ENCODE peak calls at places on chromosomes 2 and 18, in five cellular contexts. P, V, Q, R and E are unnamed samples.

GRCh38 chr2:207256476-207257207 is 90.9 kb upstream of the KLF7 start:
- DNase-seq in P (no peak), V (no peak), Q (no peak), R (no peak), E (no peak)

GRCh38 chr2:230319211-230319862 is 7.7 kb upstream of the SP140L start:
- DNase-seq in P (no peak), V (no peak), Q (no peak), R (peak), E (no peak)

GRCh38 chr2:218829868-218830451 is 1.6 kb downstream of the PRKAG3 start:
- DNase-seq in P (no peak), V (no peak), Q (no peak), R (no peak), E (peak)

GRCh38 chr2:11829324-11829946 is 83.0 kb downstream of the LPIN1 start:
- DNase-seq in P (peak), V (peak), Q (peak), R (peak), E (peak)

GRCh38 chr18:8656226-8656625 is 47.0 kb downstream of the RAB12 start:
- DNase-seq in P (no peak), V (no peak), Q (no peak), R (no peak), E (no peak)

GRCh38 chr2:240946046-240946445 is 39.9 kb downstream of the CROCC2 start:
- DNase-seq in P (no peak), V (peak), Q (no peak), R (no peak), E (no peak)

GRCh38 chr2:115484483-115484882 is 1042.0 kb downstream of the DPP10 start:
- DNase-seq in P (no peak), V (no peak), Q (no peak), R (no peak), E (no peak)

GRCh38 chr2:10260130-10260529 is 42.6 kb upstream of the HPCAL1 start:
- DNase-seq in P (no peak), V (no peak), Q (no peak), R (no peak), E (no peak)

GRCh38 chr2:189178726-189179606 is 595 bp downstream of the COL5A2 start:
- DNase-seq in P (no peak), V (no peak), Q (no peak), R (no peak), E (peak)

GRCh38 chr18:48832961-48833700 is 117.6 kb downstream of the SMAD7 start:
- DNase-seq in P (no peak), V (peak), Q (no peak), R (no peak), E (no peak)

GRCh38 chr2:96817882-96818281 is 1.8 kb downstream of the CNNM3 start:
- DNase-seq in P (peak), V (no peak), Q (no peak), R (no peak), E (no peak)

GRCh38 chr2:182057002-182057401 is 71.3 kb downstream of the PPP1R1C start:
- DNase-seq in P (no peak), V (no peak), Q (no peak), R (no peak), E (no peak)

GRCh38 chr2:56749152-56749752 is 565.5 kb downstream of the CCDC85A start:
- DNase-seq in P (no peak), V (no peak), Q (peak), R (no peak), E (peak)

GRCh38 chr2:42754021-42754775 is 9.7 kb downstream of the OXER1 start:
- DNase-seq in P (no peak), V (no peak), Q (no peak), R (peak), E (no peak)

DNA sequence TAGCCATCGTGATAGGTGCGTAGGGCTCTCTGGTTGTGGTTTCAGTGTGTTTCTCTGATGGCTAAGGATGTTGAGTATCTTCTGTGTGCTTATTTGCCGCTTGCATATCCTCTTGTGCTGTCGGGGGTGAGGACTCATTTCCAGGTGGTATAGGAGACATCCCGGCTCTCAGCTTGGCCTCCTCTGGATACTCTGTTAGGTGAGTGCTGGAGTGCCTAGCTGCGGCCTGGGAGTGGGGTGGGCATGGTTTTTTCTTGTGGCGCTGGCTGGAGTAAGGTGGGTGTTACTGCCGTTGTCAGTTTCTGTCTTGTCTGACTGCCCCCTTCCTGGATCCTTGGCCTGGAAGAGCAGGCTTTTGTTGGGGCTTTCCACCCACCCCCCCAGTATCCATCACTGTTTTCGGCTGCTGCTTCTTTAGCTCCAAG is 69.2 kb downstream of the DGKD start:
- DNase-seq in P (no peak), V (peak), Q (no peak), R (no peak), E (no peak)
- H3K27ac ChIP-seq in P (no peak), V (no peak), Q (no peak), R (no peak), E (no peak)

GRCh38 chr2:196849895-196850294 is 40.7 kb upstream of the C2orf66 start:
- DNase-seq in P (peak), V (no peak), Q (peak), R (no peak), E (peak)
- TF ChIP-seq CREB1 in P (no peak), V (no peak), Q (no peak), R (no peak), E (no peak)

GRCh38 chr18:907171-907879 is 2.7 kb downstream of the ADCYAP1 start:
- DNase-seq in P (no peak), V (peak), Q (no peak), R (no peak), E (peak)

GRCh38 chr18:905948-906415 is 1.3 kb downstream of the ADCYAP1 start:
- DNase-seq in P (no peak), V (no peak), Q (no peak), R (no peak), E (peak)

GRCh38 chr18:905307-905947 is 756 bp downstream of the ADCYAP1 start:
- DNase-seq in P (no peak), V (peak), Q (no peak), R (no peak), E (peak)

GRCh38 chr18:907880-908512 is 3.3 kb downstream of the ADCYAP1 start:
- DNase-seq in P (no peak), V (peak), Q (no peak), R (no peak), E (peak)

DNA sequence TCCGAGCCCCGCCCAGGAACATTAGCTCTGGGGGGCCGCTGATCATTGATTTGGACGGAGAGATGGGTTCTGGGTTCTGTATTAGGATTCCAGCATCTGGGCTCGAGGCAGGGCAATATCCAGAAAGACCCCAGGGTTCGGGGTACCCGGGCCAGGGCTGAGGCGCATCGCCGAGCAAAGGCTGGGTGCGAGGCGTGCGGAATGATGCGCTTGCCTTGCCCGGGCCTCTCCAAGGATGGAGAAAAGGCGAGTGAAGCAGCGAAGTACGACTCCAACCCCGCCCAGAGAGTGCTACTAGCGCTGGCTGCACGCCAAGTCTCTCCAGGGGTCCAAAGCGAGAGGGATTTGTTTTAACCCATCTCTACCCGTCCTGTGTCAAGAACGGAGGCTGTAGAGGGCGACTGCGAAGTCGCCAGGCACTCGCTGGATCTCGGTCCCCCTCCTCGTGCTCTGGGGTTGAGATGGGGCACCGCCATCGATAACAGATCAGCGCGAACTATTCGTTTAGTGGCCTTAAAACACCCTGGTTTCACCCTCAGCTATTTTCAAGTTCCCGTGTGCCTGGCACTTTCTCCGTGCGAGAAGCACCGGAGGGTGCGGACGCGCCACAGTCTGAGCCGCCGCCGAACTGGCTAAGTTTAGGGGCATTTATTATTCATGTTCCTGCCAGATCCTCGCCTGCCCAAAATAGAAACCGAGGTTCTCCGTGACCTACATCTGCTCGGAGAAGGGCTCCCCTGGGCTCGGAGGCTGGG is 1.9 kb downstream of the ADCYAP1 start:
- DNase-seq in P (no peak), V (peak), Q (no peak), R (no peak), E (peak)
- H2AFZ ChIP-seq in P (no peak), V (peak), Q (no peak), R (no peak), E (peak)

DNA sequence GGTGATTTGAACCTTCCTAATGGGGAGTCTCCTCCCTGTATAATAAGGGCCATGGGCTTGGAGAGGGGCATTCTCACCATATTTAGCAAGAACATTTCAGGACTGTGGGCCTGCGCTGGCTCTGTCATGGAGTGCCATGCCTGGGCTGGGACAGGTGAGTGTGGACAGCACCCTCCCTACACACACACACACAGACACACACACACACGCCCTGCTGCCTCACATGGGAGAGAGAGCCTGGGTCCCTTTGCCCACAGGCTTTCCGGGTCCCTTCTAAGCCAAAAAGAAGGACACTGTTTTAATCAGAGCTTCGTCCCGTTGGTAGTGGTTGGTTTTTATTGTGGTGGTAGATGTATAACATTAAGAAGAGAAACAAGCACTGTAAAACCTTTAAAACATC is 31.4 kb upstream of the TMEM87B start:
- DNase-seq in P (no peak), V (peak), Q (no peak), R (no peak), E (no peak)
- H3K27ac ChIP-seq in P (no peak), V (no peak), Q (no peak), R (no peak), E (no peak)

GRCh38 chr2:118386636-118387302 is 298.5 kb downstream of the INSIG2 start:
- DNase-seq in P (no peak), V (no peak), Q (no peak), R (no peak), E (no peak)
- TF ChIP-seq CREB1 in P (no peak), V (no peak), Q (no peak), R (no peak), E (no peak)